ENCODE peak calls at places on chromosome X, in six cellular contexts. One of them, this sample, is unnamed.

GRCh38 chrX:51395807-51396728 is 63.4 kb downstream of the NUDT10 start:
- DNase-seq in CD4-positive, alpha-beta T cell: peak; percentile 65
- DNase-seq in epithelial cell of prostate: no peak
- DNase-seq in right lobe of liver: no peak
- DNase-seq in heart left ventricle: no peak
- DNase-seq in esophagus muscularis mucosa: no peak
- DNase-seq in this sample: no peak

GRCh38 chrX:45508459-45508858 is 307.8 kb upstream of the DIPK2B start:
- DNase-seq in epithelial cell of prostate: no peak
- DNase-seq in esophagus muscularis mucosa: no peak
- DNase-seq in CD4-positive, alpha-beta T cell: no peak
- DNase-seq in heart left ventricle: no peak
- DNase-seq in right lobe of liver: no peak
- DNase-seq in this sample: no peak

GRCh38 chrX:135975421-135975820 is 1.6 kb upstream of the MMGT1 start:
- DNase-seq in right lobe of liver: no peak
- DNase-seq in esophagus muscularis mucosa: no peak
- DNase-seq in epithelial cell of prostate: no peak
- DNase-seq in CD4-positive, alpha-beta T cell: no peak
- DNase-seq in heart left ventricle: no peak
- DNase-seq in this sample: no peak

GRCh38 chrX:125646195-125646594 is 326.5 kb downstream of the TEX13C start:
- DNase-seq in epithelial cell of prostate: no peak
- DNase-seq in right lobe of liver: no peak
- DNase-seq in heart left ventricle: no peak
- DNase-seq in CD4-positive, alpha-beta T cell: no peak
- DNase-seq in esophagus muscularis mucosa: no peak
- DNase-seq in this sample: no peak

GRCh38 chrX:124190440-124190839 is 142.0 kb upstream of the TEX13D start:
- DNase-seq in right lobe of liver: no peak
- DNase-seq in esophagus muscularis mucosa: no peak
- DNase-seq in heart left ventricle: no peak
- DNase-seq in CD4-positive, alpha-beta T cell: no peak
- DNase-seq in epithelial cell of prostate: no peak
- DNase-seq in this sample: no peak

GRCh38 chrX:40035726-40036125 is 62.0 kb downstream of the BCOR start:
- DNase-seq in CD4-positive, alpha-beta T cell: no peak
- DNase-seq in esophagus muscularis mucosa: no peak
- DNase-seq in right lobe of liver: peak; percentile 46
- DNase-seq in heart left ventricle: no peak
- DNase-seq in epithelial cell of prostate: no peak
- DNase-seq in this sample: no peak

GRCh38 chrX:112147206-112147605 is 64.6 kb upstream of the TRPC5 start:
- DNase-seq in heart left ventricle: no peak
- DNase-seq in epithelial cell of prostate: no peak
- DNase-seq in right lobe of liver: peak; percentile 20
- DNase-seq in esophagus muscularis mucosa: no peak
- DNase-seq in CD4-positive, alpha-beta T cell: no peak
- DNase-seq in this sample: no peak

GRCh38 chrX:68048774-68049173 is 384.5 kb downstream of the OPHN1 start:
- DNase-seq in right lobe of liver: no peak
- DNase-seq in CD4-positive, alpha-beta T cell: no peak
- DNase-seq in heart left ventricle: no peak
- DNase-seq in epithelial cell of prostate: no peak
- DNase-seq in esophagus muscularis mucosa: no peak
- DNase-seq in this sample: no peak

GRCh38 chrX:40975951-40976350 is 109.3 kb upstream of the USP9X start:
- DNase-seq in right lobe of liver: no peak
- DNase-seq in epithelial cell of prostate: no peak
- DNase-seq in esophagus muscularis mucosa: no peak
- DNase-seq in heart left ventricle: no peak
- DNase-seq in CD4-positive, alpha-beta T cell: no peak
- DNase-seq in this sample: no peak

GRCh38 chrX:101219840-101220191 is 230 bp downstream of the DRP2 start:
- DNase-seq in CD4-positive, alpha-beta T cell: no peak
- DNase-seq in epithelial cell of prostate: no peak
- DNase-seq in esophagus muscularis mucosa: no peak
- DNase-seq in heart left ventricle: no peak
- DNase-seq in right lobe of liver: no peak
- DNase-seq in this sample: no peak

GRCh38 chrX:10399152-10399741 is 221.1 kb downstream of the MID1 start:
- DNase-seq in right lobe of liver: no peak
- DNase-seq in epithelial cell of prostate: no peak
- DNase-seq in esophagus muscularis mucosa: no peak
- DNase-seq in CD4-positive, alpha-beta T cell: no peak
- DNase-seq in heart left ventricle: no peak
- DNase-seq in this sample: no peak
- H3K27ac ChIP-seq in right lobe of liver: no peak overlapping the region
- H3K27ac ChIP-seq in epithelial cell of prostate: no peak overlapping the region
- H3K27ac ChIP-seq in esophagus muscularis mucosa: no peak overlapping the region
- H3K27ac ChIP-seq in CD4-positive, alpha-beta T cell: no peak overlapping the region
- H3K27ac ChIP-seq in heart left ventricle: no peak overlapping the region
- H3K27ac ChIP-seq in this sample: no peak overlapping the region

DNA sequence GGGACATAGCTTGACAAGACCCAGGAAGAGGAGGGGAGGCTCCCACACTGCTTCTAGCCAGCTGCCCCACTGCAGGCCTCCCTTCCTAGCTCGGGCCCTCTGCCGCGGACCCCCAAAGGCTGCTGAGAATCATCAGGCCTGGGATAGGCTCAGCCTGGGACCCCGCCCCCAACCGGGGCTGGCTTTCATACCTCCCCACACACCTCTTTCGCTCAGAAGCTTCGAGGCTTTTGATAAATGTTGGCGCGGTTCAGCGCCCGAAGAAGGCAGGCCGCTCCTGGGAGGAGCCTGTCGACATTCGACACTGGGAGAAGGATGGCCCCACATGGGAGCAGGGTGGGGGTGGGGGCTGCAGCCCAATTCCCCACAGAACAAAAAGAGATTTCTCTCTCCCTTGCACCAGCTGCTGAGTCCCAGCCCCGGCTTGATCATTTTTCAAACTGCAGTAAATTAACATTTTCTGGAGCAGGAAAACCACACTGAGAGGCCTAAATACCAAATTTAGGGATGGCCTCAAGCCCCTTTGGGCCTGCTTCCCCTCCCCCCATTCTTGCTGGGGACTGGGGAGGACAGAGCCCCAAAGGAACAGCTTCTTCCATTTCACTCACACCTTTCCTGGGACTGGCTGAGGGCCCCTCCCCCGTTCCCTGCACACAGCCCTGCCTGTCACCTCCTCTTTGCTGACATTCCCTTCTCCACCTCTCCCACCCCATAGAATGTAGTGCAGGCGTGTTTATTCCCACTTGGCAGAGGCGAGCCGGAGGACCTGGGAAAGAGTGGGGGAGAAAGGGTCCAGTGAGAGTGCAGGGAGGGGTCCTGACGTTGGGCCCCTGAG is 112.9 kb upstream of the PJA1 start:
- DNase-seq in right lobe of liver: no peak
- DNase-seq in epithelial cell of prostate: no peak
- DNase-seq in esophagus muscularis mucosa: no peak
- DNase-seq in CD4-positive, alpha-beta T cell: no peak
- DNase-seq in heart left ventricle: no peak
- DNase-seq in this sample: no peak
- H3K27ac ChIP-seq in right lobe of liver: no peak overlapping the region
- H3K27ac ChIP-seq in epithelial cell of prostate: no peak overlapping the region
- H3K27ac ChIP-seq in esophagus muscularis mucosa: peak overlapping the region; percentile 5
- H3K27ac ChIP-seq in CD4-positive, alpha-beta T cell: no peak overlapping the region
- H3K27ac ChIP-seq in heart left ventricle: no peak overlapping the region
- H3K27ac ChIP-seq in this sample: no peak overlapping the region

GRCh38 chrX:150366951-150367545 is 3.9 kb downstream of the MAMLD1 start:
- DNase-seq in CD4-positive, alpha-beta T cell: no peak
- DNase-seq in esophagus muscularis mucosa: no peak
- DNase-seq in heart left ventricle: no peak
- DNase-seq in epithelial cell of prostate: no peak
- DNase-seq in right lobe of liver: no peak
- DNase-seq in this sample: no peak
- H3K27ac ChIP-seq in CD4-positive, alpha-beta T cell: no peak overlapping the region
- H3K27ac ChIP-seq in esophagus muscularis mucosa: peak overlapping the region; percentile 88
- H3K27ac ChIP-seq in heart left ventricle: peak overlapping the region; percentile 89
- H3K27ac ChIP-seq in epithelial cell of prostate: peak overlapping the region; percentile 9
- H3K27ac ChIP-seq in right lobe of liver: peak overlapping the region; percentile 70
- H3K27ac ChIP-seq in this sample: peak overlapping the region; percentile 67

GRCh38 chrX:154008521-154008920 is 11.2 kb downstream of the IRAK1 start:
- DNase-seq in heart left ventricle: no peak
- DNase-seq in right lobe of liver: no peak
- DNase-seq in esophagus muscularis mucosa: no peak
- DNase-seq in CD4-positive, alpha-beta T cell: no peak
- DNase-seq in epithelial cell of prostate: no peak
- DNase-seq in this sample: no peak
- H3K27ac ChIP-seq in heart left ventricle: no peak overlapping the region
- H3K27ac ChIP-seq in right lobe of liver: no peak overlapping the region
- H3K27ac ChIP-seq in esophagus muscularis mucosa: no peak overlapping the region
- H3K27ac ChIP-seq in CD4-positive, alpha-beta T cell: no peak overlapping the region
- H3K27ac ChIP-seq in epithelial cell of prostate: no peak overlapping the region
- H3K27ac ChIP-seq in this sample: no peak overlapping the region

GRCh38 chrX:54529559-54530357 is at the start of gene GNL3L:
- DNase-seq in heart left ventricle: peak; percentile 92
- DNase-seq in CD4-positive, alpha-beta T cell: peak; percentile 79
- DNase-seq in right lobe of liver: peak; percentile 88
- DNase-seq in esophagus muscularis mucosa: peak; percentile 96
- DNase-seq in epithelial cell of prostate: peak; percentile 40
- DNase-seq in this sample: peak; percentile 90
- H3K27ac ChIP-seq in heart left ventricle: peak within 1 kb of the TSS; percentile 97
- H3K27ac ChIP-seq in CD4-positive, alpha-beta T cell: peak within 1 kb of the TSS; percentile 64
- H3K27ac ChIP-seq in right lobe of liver: peak within 1 kb of the TSS; percentile 63
- H3K27ac ChIP-seq in esophagus muscularis mucosa: peak within 1 kb of the TSS; percentile 80
- H3K27ac ChIP-seq in epithelial cell of prostate: peak within 1 kb of the TSS; percentile 72
- H3K27ac ChIP-seq in this sample: peak within 1 kb of the TSS; percentile 84

This sample was measured in suprapubic skin.